ENCODE peak calls at places on chromosomes 12 and 14, in four cellular contexts. S, M, Y and P are unnamed samples.

GRCh38 chr12:7128681-7129593 is at the start of gene RBP5:
- DNase-seq in S (no peak), M (no peak), Y (no peak), P (no peak)

GRCh38 chr14:89504084-89504483 is 87.1 kb upstream of the FOXN3 start:
- DNase-seq in S (peak), M (no peak), Y (no peak), P (no peak)

GRCh38 chr12:101298426-101298825 is 18.5 kb downstream of the UTP20 start:
- DNase-seq in S (peak), M (no peak), Y (peak), P (peak)

GRCh38 chr14:49173765-49174373 is 412.3 kb downstream of the RPS29 start:
- DNase-seq in S (peak), M (peak), Y (peak), P (peak)

GRCh38 chr14:24355009-24355408 is 13.0 kb upstream of the NFATC4 start:
- DNase-seq in S (no peak), M (no peak), Y (no peak), P (no peak)

GRCh38 chr14:99951085-99951484 is 114.1 kb upstream of the EVL start:
- DNase-seq in S (no peak), M (no peak), Y (no peak), P (no peak)

GRCh38 chr14:69069020-69069421 is 83.9 kb downstream of the DCAF5 start:
- DNase-seq in S (peak), M (no peak), Y (no peak), P (no peak)

GRCh38 chr14:90381999-90382451 is 14.8 kb upstream of the CALM1 start:
- DNase-seq in S (no peak), M (no peak), Y (no peak), P (no peak)

GRCh38 chr12:26678697-26679660 is 154.0 kb downstream of the ITPR2 start:
- DNase-seq in S (no peak), M (no peak), Y (no peak), P (no peak)

GRCh38 chr12:2034633-2035420 is 18.0 kb upstream of the CACNA1C start:
- DNase-seq in S (peak), M (peak), Y (peak), P (no peak)

GRCh38 chr12:47775100-47775911 is 2.3 kb downstream of the SLC48A1 start:
- DNase-seq in S (peak), M (no peak), Y (no peak), P (no peak)

GRCh38 chr12:39294712-39295111 is 148.2 kb downstream of the KIF21A start:
- DNase-seq in S (no peak), M (no peak), Y (no peak), P (no peak)

GRCh38 chr12:100953217-100953616 is 158.6 kb downstream of the ANO4 start:
- DNase-seq in S (peak), M (no peak), Y (no peak), P (no peak)

GRCh38 chr12:91203610-91204009 is 21.0 kb upstream of the DCN start:
- DNase-seq in S (no peak), M (no peak), Y (no peak), P (no peak)

GRCh38 chr12:4648499-4649357 is at the start of the genes AKAP3 and NDUFA9:
- DNase-seq in S (peak), M (peak), Y (peak), P (peak)

GRCh38 chr12:29971431-29971830 is 187.7 kb upstream of the TMTC1 start:
- DNase-seq in S (no peak), M (peak), Y (no peak), P (no peak)

GRCh38 chr12:76942276-76942675 is 63.5 kb upstream of the CSRP2 start:
- DNase-seq in S (peak), M (no peak), Y (peak), P (no peak)

GRCh38 chr14:105014631-105015030 is 6.3 kb downstream of the CDCA4 start:
- DNase-seq in S (no peak), M (no peak), Y (no peak), P (no peak)

GRCh38 chr14:34935552-34935951 is 47.2 kb upstream of the SRP54 start:
- DNase-seq in S (no peak), M (no peak), Y (no peak), P (no peak)

GRCh38 chr12:27709932-27710591 is 570 bp upstream of the MRPS35 start:
- DNase-seq in S (peak), M (no peak), Y (peak), P (no peak)

GRCh38 chr14:73752297-73752992 is 38.3 kb upstream of the PNMA1 start:
- DNase-seq in S (peak), M (no peak), Y (peak), P (no peak)

DNA sequence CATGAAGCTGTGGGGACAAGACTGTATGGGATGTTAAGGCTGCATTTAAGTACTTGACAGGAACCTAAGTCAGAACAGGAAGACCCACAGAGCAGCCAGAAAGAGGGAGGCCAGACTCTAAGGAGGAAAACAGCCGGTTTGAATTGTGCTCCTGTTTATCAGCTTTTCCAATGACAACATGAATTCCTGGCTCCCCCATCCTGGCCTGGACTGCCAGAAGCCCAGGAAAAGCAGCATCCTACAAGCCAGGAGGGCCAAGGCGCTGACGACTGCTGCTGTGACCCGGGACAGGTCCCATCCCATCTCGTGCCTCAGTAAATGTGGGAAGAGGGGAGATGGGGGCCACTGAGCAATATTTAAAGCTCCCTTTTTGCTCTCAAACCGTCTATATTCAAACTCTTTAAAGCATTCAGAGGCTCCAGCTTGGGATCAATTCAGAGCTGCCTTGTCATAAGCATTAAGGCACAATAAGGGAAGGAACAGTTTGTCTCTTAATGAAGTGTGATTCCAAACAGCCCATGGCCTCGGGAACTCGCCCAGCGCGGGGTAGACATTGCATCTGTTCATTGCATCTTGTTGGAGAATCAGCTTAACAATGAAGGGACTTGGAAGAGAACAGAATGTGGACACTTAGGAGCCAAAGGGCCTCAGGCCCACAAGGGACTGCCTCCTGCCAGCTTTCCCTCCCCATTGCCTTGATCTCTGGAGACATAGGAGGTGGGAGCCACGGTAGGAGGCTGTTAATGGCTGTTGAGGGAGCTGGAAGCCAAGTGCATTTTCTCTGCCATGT is 49.6 kb downstream of the CMKLR1 start:
- DNase-seq in S (no peak), M (no peak), Y (no peak), P (no peak)
- H3K4me2 ChIP-seq in S (no peak), M (no peak), Y (no peak), P (no peak)

GRCh38 chr12:53227341-53227740 is 4.7 kb downstream of the RARG start:
- DNase-seq in S (no peak), M (no peak), Y (no peak), P (no peak)
- H3K9ac ChIP-seq in S (no peak), M (no peak), Y (no peak), P (no peak)

DNA sequence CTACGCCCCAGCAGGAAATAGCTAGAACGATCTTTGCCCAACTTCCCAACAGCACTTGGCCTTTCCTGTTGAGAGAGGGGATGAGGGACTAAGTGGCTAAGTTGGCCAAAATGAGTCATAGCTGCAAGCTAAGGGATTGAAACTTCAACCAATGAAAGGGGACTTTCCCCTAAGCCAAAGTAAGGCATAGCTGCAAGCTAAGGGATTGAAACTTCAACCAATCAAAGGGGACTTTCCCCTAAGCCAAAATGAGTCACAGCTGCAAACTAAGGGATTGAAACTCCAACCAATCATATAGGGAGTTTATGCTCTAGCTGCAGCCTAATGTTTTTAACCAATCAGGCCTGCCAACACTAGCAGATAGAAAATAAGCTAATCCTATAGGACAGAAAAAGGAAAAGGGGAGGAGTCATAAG is 100.5 kb upstream of the SSTR1 start:
- DNase-seq in S (no peak), M (no peak), Y (no peak), P (no peak)
- H3K4me2 ChIP-seq in S (no peak), M (no peak), Y (no peak), P (no peak)

GRCh38 chr12:96698965-96699364 is 208.1 kb upstream of the NEDD1 start:
- DNase-seq in S (no peak), M (no peak), Y (no peak), P (no peak)

DNA sequence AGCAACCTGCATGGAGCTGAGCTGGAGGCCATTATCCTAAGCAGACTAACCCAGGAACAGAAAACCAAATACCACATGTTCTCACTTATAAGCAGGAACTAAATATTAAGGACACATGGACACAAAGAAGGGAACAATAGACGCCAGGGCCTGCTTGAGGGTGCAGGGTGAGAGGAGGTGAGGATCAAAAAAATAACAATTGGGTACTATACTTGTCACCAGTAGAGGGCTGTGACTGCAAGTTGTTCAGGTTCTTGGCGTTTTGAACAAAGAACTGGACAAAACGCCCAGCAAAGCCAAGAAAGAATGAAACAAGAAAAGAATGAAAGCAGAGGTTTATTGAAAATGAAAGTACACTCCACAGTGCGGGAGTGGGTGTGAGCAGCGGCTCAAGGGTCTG is 208.5 kb upstream of the NEDD1 start:
- DNase-seq in S (no peak), M (no peak), Y (no peak), P (no peak)
- H3K9ac ChIP-seq in S (no peak), M (no peak), Y (no peak), P (no peak)

GRCh38 chr12:95614384-95614982 is 63.2 kb upstream of the USP44 start:
- DNase-seq in S (no peak), M (no peak), Y (no peak), P (no peak)

GRCh38 chr12:95615735-95616134 is 64.5 kb upstream of the USP44 start:
- DNase-seq in S (peak), M (no peak), Y (no peak), P (no peak)

GRCh38 chr12:95608252-95609033 is 57.2 kb upstream of the USP44 start:
- DNase-seq in S (peak), M (no peak), Y (peak), P (no peak)

GRCh38 chr12:95613021-95613420 is 61.7 kb upstream of the USP44 start:
- DNase-seq in S (no peak), M (no peak), Y (no peak), P (no peak)

DNA sequence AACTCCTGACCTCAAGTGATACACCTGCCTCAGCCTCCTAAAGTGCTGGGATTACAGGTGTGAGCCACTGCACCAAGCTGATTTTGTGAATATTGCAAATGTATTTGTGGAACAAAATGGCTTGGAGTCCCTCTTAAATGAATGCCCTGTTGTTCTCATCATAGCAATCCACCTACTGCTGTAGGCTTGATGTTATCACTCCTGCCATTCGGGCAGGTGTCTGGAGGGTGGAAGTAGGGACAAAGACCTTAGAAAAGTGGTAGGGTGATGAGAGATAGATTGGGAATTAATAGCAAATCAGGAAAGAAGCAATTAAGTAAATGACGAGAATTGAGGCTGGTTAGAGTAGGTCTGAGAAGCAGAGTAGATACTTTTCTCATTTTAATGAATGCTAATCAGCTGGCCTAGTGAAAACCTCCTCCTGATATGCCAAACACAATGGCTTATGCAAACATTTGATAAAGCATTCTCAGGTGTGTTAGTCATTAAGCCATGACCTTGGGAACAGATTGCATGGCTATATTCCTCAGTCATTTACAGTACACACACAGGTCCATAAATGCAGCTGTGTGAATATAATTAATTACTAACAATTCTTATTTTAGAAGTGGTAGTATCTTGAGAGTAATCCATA is 60.5 kb upstream of the USP44 start:
- DNase-seq in S (no peak), M (no peak), Y (no peak), P (no peak)
- H3K4me2 ChIP-seq in S (no peak), M (no peak), Y (no peak), P (no peak)

DNA sequence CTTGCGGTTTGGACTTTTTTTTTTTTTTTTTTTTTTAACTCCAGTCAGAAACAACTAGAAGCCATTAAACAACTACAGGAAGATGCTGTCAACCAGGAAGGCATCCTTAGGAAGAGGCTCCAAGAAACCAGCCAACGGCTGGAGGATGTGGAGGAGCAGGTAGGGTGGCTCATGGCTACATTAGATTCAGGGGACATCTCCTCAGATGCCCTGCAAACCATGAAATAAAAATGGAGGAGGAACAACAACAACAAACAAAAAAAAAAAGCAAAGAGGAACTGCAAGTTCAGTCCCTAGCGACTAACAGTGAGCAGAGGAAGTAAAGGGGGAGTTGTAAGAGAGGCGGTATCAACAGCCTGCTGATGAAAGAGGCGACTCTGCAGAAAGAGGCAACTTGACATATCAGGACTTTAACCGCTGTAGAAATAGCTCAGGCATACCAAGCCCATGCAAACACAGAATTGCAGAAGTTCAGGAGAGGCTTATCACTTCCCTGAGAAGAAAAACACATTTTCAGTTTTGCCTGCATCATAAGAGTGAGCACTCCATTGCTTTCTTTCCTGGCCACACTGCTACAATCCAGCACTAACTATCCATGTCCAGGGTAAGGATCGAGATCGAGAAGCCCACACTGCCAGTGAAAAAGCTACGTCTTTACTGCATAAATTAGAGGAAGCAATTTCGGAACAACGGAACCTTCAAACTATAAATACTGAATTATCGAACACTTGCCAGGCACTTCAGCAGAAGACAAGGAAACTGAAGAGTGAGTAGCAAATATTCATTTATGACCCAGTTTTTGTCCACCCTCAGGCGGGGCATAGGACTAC is 103.5 kb upstream of the BCAT1 start:
- DNase-seq in S (no peak), M (no peak), Y (no peak), P (no peak)
- H3K9ac ChIP-seq in S (no peak), M (no peak), Y (no peak), P (no peak)

GRCh38 chr12:131735153-131735456 is 24.2 kb downstream of the SFSWAP start:
- DNase-seq in S (no peak), M (no peak), Y (no peak), P (no peak)

GRCh38 chr12:131735863-131736806 is 25.2 kb downstream of the SFSWAP start:
- DNase-seq in S (no peak), M (no peak), Y (no peak), P (no peak)

GRCh38 chr12:131736807-131737484 is 26.1 kb downstream of the SFSWAP start:
- DNase-seq in S (peak), M (no peak), Y (peak), P (peak)

GRCh38 chr12:131738196-131738595 is 27.3 kb downstream of the SFSWAP start:
- DNase-seq in S (no peak), M (no peak), Y (no peak), P (no peak)

GRCh38 chr12:131737485-131737827 is 26.6 kb downstream of the SFSWAP start:
- DNase-seq in S (no peak), M (no peak), Y (no peak), P (no peak)
- H3K4me2 ChIP-seq in S (no peak), M (no peak), Y (peak), P (peak)

GRCh38 chr12:125093681-125094025 is 28.4 kb downstream of the AACS start:
- DNase-seq in S (no peak), M (no peak), Y (no peak), P (no peak)
- H3K9ac ChIP-seq in S (no peak), M (peak), Y (no peak), P (no peak)

DNA sequence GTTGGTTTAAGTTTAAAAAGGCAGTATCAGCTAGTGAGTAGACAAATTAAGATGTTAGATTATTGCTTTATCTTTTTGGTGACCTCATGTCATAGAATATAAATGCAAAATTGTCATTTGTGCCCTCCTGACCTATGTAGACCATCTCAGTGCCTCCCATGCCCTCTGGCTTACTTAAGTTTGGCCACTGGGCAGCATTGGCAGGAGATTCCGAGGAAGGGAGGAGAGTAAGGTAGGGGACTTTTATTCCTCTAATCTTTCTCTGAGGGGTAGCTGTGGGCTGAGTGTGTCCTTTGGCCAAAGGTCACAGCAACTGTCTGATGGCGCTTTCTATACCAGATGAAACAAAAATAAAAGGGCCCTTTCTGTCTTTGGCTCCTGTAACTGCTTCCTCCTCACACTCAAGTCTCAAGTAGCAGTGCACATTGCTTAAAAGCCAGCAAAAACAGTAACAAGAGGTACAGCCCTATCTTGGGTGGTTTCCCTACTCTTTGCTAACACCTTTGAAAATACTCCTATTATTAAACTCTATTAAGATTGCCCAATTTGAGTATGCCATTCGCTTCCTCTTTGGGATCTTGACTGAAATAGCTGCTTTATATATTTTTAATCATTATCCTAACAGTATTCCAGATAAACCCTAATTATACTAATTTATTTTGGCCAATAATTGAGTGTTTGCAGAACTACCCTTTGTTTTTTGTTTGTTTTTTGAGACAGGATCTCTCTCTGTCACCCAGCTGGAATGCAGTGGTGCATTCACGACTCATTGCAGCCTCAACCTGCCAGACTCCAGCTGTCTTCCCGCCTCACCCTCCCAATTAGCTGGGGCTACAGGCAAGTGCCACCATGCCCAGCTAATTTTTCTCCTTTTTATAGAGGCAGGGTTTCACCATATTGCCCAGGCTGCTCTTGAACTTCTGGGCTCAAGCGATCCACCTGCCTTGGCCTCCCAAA is 56.5 kb upstream of the KCNH3 start:
- DNase-seq in S (no peak), M (no peak), Y (peak), P (no peak)
- H3K4me2 ChIP-seq in S (no peak), M (no peak), Y (no peak), P (peak)

GRCh38 chr14:51443195-51444018 is 203.4 kb downstream of the TMX1 start:
- DNase-seq in S (peak), M (no peak), Y (no peak), P (no peak)
- H3K9ac ChIP-seq in S (no peak), M (no peak), Y (peak), P (peak)